ENCODE peak calls at places on chromosomes 4 and X, in six cellular contexts. F is Peyer's patch, A is A549, R is testis, O is GM23338, P is PC-3. Z is an unnamed sample.

GRCh38 chr4:95549246-95550138 is 719 bp upstream of the UNC5C start:
- DNase-seq in F (peak), A (no peak), R (peak), O (peak), P (no peak), Z (peak)

GRCh38 chrX:47321386-47321785 is 49.0 kb upstream of the ZNF157 start:
- DNase-seq in F (no peak), A (no peak), R (peak), O (peak), P (no peak), Z (peak)

GRCh38 chr4:19961092-19961491 is 290.6 kb upstream of the SLIT2 start:
- DNase-seq in F (no peak), A (no peak), R (no peak), O (no peak), P (no peak), Z (no peak)

GRCh38 chr4:98780111-98780549 is 121.7 kb upstream of the TSPAN5 start:
- DNase-seq in F (no peak), A (no peak), R (peak), O (no peak), P (no peak), Z (no peak)

GRCh38 chr4:8435656-8436121 is 4.8 kb downstream of the ACOX3 start:
- DNase-seq in F (peak), A (no peak), R (peak), O (peak), P (no peak), Z (no peak)

GRCh38 chrX:152810403-152810802 is 20.2 kb downstream of the CETN2 start:
- DNase-seq in F (no peak), A (no peak), R (no peak), O (peak), P (no peak), Z (no peak)

GRCh38 chr4:4425119-4425690 is 38.3 kb downstream of the NSG1 start:
- DNase-seq in F (peak), A (no peak), R (no peak), O (no peak), P (no peak), Z (no peak)

GRCh38 chr4:6448476-6449170 is 23.8 kb downstream of the PPP2R2C start:
- DNase-seq in F (no peak), A (no peak), R (no peak), O (no peak), P (no peak), Z (no peak)

GRCh38 chr4:48901196-48901595 is 5.4 kb downstream of the OCIAD2 start:
- DNase-seq in F (no peak), A (no peak), R (no peak), O (no peak), P (no peak), Z (no peak)

GRCh38 chrX:85084770-85085393 is 81.2 kb downstream of the APOOL start:
- DNase-seq in F (peak), A (peak), R (peak), O (peak), P (peak), Z (no peak)

GRCh38 chr4:99404595-99405287 is 30.4 kb downstream of the ADH7 start:
- DNase-seq in F (no peak), A (no peak), R (no peak), O (peak), P (peak), Z (no peak)

GRCh38 chrX:107979534-107979933 is 2.6 kb downstream of the TEX13B start:
- DNase-seq in F (no peak), A (no peak), R (no peak), O (no peak), P (no peak), Z (no peak)

GRCh38 chr4:7291372-7292135 is 99.2 kb downstream of the SORCS2 start:
- DNase-seq in F (no peak), A (no peak), R (peak), O (no peak), P (no peak), Z (peak)

GRCh38 chrX:443676-444210 is 57.0 kb upstream of the PPP2R3B start:
- DNase-seq in F (no peak), A (no peak), R (no peak), O (no peak), P (no peak), Z (no peak)

GRCh38 chrX:68594769-68595168 is 52.7 kb upstream of the STARD8 start:
- DNase-seq in F (no peak), A (no peak), R (no peak), O (no peak), P (no peak), Z (no peak)

GRCh38 chr4:184645904-184646610 is 3.2 kb downstream of the CASP3 start:
- DNase-seq in F (peak), A (no peak), R (no peak), O (no peak), P (no peak), Z (no peak)

GRCh38 chr4:185464184-185464583 is 7.3 kb downstream of the CCDC110 start:
- DNase-seq in F (no peak), A (no peak), R (no peak), O (peak), P (no peak), Z (no peak)

GRCh38 chrX:139211568-139212182 is 318.9 kb upstream of the F9 start:
- DNase-seq in F (no peak), A (no peak), R (no peak), O (peak), P (no peak), Z (no peak)

GRCh38 chr4:22485751-22486150 is 30.1 kb downstream of the ADGRA3 start:
- DNase-seq in F (no peak), A (no peak), R (no peak), O (no peak), P (no peak), Z (no peak)

GRCh38 chr4:126475730-126476129 is 1157.0 kb upstream of the INTU start:
- DNase-seq in F (no peak), A (no peak), R (no peak), O (no peak), P (no peak), Z (no peak)

GRCh38 chr4:126479709-126480108 is 1153.0 kb upstream of the INTU start:
- DNase-seq in F (no peak), A (no peak), R (no peak), O (peak), P (no peak), Z (no peak)
- H3K27ac ChIP-seq in F (no peak), A (no peak), R (no peak), O (no peak), P (no peak), Z (no peak)

GRCh38 chr4:169618986-169619385 is 1.4 kb upstream of the CLCN3 start:
- DNase-seq in F (no peak), A (no peak), R (no peak), O (no peak), P (no peak), Z (no peak)
- H3K27ac ChIP-seq in F (peak), A (peak), R (peak), O (no peak), P (no peak), Z (no peak)

GRCh38 chr4:41050840-41051775 is 163.2 kb downstream of the APBB2 start:
- DNase-seq in F (no peak), A (no peak), R (peak), O (no peak), P (no peak), Z (no peak)
- H3K27ac ChIP-seq in F (no peak), A (no peak), R (peak), O (no peak), P (no peak), Z (peak)

DNA sequence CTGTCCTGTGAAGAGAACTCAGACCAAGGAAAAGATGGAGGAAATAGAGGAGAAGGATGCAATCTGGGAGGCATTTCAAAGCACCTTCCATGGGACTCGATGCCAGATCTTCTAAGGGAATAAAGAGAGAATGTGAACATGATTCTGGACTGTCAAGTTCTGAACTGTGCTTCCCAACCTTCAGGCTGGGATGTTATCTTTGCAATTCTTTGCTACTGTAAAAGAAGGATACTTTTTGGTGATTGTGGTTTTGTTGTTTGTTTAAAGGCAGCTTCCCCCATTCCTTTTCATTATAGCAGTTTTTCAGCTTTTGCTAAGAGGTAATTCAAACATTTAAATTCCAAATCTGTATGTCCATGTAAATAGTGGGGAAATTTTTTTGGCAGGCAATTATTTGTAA is 217.3 kb downstream of the NWD2 start:
- DNase-seq in F (no peak), A (no peak), R (no peak), O (no peak), P (peak), Z (no peak)
- H3K27ac ChIP-seq in F (no peak), A (no peak), R (no peak), O (no peak), P (no peak), Z (no peak)

GRCh38 chr4:128913228-128913627 is 103.7 kb downstream of the JADE1 start:
- DNase-seq in F (no peak), A (no peak), R (no peak), O (no peak), P (no peak), Z (no peak)

GRCh38 chr4:128921954-128922353 is 112.5 kb downstream of the JADE1 start:
- DNase-seq in F (no peak), A (no peak), R (no peak), O (no peak), P (no peak), Z (no peak)

GRCh38 chr4:128915544-128915943 is 106.0 kb downstream of the JADE1 start:
- DNase-seq in F (no peak), A (no peak), R (no peak), O (no peak), P (no peak), Z (no peak)

GRCh38 chr4:128917781-128918180 is 108.3 kb downstream of the JADE1 start:
- DNase-seq in F (no peak), A (no peak), R (no peak), O (no peak), P (no peak), Z (no peak)

DNA sequence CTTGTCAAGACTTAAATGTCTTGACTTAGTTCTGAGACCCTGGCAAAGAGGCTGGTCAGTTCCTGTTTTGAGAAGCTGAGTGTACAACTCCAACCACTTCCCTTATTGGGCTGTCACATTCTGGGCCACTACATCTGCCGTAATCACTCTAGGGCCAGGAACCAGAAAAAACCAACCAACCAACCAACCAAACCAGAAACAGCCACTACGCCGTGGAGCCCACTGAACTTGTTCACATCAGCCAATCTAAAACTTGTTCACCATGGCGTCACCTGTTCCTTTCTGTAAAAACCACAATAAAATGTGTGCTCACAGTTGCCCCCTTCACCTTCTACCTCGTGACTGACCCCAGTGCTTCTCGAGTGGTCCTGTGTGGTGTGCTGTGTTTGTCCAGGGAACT is 107.3 kb downstream of the JADE1 start:
- DNase-seq in F (peak), A (no peak), R (peak), O (no peak), P (no peak), Z (peak)
- H3K27ac ChIP-seq in F (no peak), A (no peak), R (no peak), O (no peak), P (no peak), Z (no peak)